ENCODE peak calls at places on chromosomes 13 and 19, in seven cellular contexts. N is fibroblast of lung, K is B cell, B is HFFc6, Y is upper lobe of right lung, J is left ventricle myocardium inferior, G is progenitor cell of endocrine pancreas. U is an unnamed sample.

GRCh38 chr13:27375686-27376326 is 48.6 kb upstream of the GTF3A start:
- DNase-seq in N (peak; percentile 52), K (peak; percentile 70), B (peak; percentile 52), Y (no peak), J (peak; percentile 46), G (peak; percentile 63), U (no peak)

GRCh38 chr19:663682-664117 is 686 bp upstream of the RNF126 start:
- DNase-seq in N (no peak), K (no peak), B (no peak), Y (no peak), J (no peak), G (no peak), U (no peak)

GRCh38 chr13:111518161-111518791 is 197.8 kb downstream of the TEX29 start:
- DNase-seq in N (no peak), K (no peak), B (no peak), Y (no peak), J (no peak), G (no peak), U (peak; percentile 56)

GRCh38 chr19:6103217-6103644 is 7.1 kb downstream of the RFX2 start:
- DNase-seq in N (peak; percentile 94), K (no peak), B (peak; percentile 95), Y (peak; percentile 79), J (peak; percentile 72), G (no peak), U (no peak)

GRCh38 chr13:105991622-105992254 is 543.7 kb downstream of the EFNB2 start:
- DNase-seq in N (peak; percentile 77), K (no peak), B (peak; percentile 41), Y (no peak), J (no peak), G (no peak), U (no peak)

GRCh38 chr13:100063333-100063732 is 25.6 kb upstream of the PCCA start:
- DNase-seq in N (no peak), K (no peak), B (no peak), Y (no peak), J (no peak), G (no peak), U (no peak)

GRCh38 chr19:38721977-38722773 is 22.1 kb downstream of the CAPN12 start:
- DNase-seq in N (no peak), K (no peak), B (no peak), Y (no peak), J (peak; percentile 71), G (peak; percentile 55), U (no peak)

GRCh38 chr19:2084993-2085720 is 11.0 kb downstream of the MOB3A start:
- DNase-seq in N (peak; percentile 46), K (peak; percentile 94), B (peak; percentile 28), Y (peak; percentile 88), J (peak; percentile 64), G (no peak), U (no peak)

GRCh38 chr19:44662686-44663085 is 8.6 kb upstream of the CEACAM19 start:
- DNase-seq in N (peak; percentile 61), K (no peak), B (no peak), Y (no peak), J (no peak), G (no peak), U (no peak)

GRCh38 chr19:51687791-51688664 is 5.1 kb upstream of the SPACA6 start:
- DNase-seq in N (peak; percentile 60), K (no peak), B (peak; percentile 60), Y (no peak), J (peak; percentile 74), G (no peak), U (peak; percentile 86)

GRCh38 chr19:15249912-15250634 is 17.8 kb upstream of the EPHX3 start:
- DNase-seq in N (peak; percentile 92), K (no peak), B (peak; percentile 87), Y (no peak), J (peak; percentile 65), G (no peak), U (peak; percentile 89)

GRCh38 chr13:99215466-99215865 is 14.8 kb downstream of the UBAC2 start:
- DNase-seq in N (no peak), K (no peak), B (no peak), Y (no peak), J (no peak), G (no peak), U (peak; percentile 60)

GRCh38 chr13:57933606-57934005 is 302.1 kb downstream of the PCDH17 start:
- DNase-seq in N (peak; percentile 31), K (no peak), B (no peak), Y (no peak), J (no peak), G (no peak), U (no peak)

GRCh38 chr13:44021422-44021821 is 141.7 kb downstream of the LACC1 start:
- DNase-seq in N (no peak), K (no peak), B (no peak), Y (no peak), J (no peak), G (no peak), U (no peak)

GRCh38 chr19:35013820-35014754 is 14.0 kb downstream of the GRAMD1A start:
- DNase-seq in N (no peak), K (no peak), B (no peak), Y (no peak), J (no peak), G (no peak), U (no peak)

DNA sequence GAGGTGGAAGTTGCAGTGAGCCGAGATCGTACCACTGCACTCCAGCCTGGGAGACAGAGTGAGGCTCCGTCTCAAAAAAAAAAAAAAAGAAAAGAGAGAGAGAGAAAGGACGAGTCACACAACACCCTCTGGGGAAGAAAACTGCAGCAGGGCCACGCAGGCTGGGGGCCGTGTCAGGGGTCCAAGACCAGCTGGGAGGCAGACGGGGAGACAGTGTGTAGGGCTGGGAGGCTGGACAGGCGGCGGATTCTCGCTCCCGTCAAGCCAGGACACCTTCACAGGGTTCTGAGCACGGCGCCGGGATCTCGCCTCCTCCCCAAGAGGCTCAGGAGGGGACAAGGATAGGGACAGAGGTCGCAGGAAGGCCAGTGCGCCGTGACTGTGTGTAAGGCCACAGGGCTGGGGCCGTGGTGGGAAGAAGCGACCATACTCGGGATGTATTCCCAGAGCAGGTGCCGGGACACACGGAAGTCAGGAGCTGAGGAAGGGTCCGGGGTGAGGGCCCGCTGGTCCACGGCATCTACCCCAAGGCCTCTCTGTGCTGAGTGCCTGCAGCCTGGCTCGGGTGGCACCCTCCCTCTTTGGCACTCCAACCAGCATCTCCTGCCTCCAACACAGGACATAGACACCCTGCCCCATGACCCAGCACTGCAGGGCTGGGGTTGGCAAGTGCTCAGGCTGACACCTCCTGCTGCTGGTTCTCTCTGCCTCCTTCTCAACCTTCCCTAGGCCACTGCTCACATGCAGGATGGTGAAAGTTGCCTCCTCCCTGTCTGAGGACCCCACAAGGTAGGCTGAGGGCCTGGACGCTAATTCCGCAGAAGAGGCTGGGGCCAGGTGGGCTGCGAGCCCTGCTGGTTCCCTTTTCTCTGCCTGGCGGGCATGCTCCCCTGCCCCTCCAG is 21.2 kb downstream of the ZNF787 start:
- DNase-seq in N (no peak), K (no peak), B (no peak), Y (no peak), J (no peak), G (no peak), U (no peak)
- TF ChIP-seq CTCF in N (no peak), K (no peak), B (no peak), Y (no peak), J (no peak), G (no peak), U (no peak)

DNA sequence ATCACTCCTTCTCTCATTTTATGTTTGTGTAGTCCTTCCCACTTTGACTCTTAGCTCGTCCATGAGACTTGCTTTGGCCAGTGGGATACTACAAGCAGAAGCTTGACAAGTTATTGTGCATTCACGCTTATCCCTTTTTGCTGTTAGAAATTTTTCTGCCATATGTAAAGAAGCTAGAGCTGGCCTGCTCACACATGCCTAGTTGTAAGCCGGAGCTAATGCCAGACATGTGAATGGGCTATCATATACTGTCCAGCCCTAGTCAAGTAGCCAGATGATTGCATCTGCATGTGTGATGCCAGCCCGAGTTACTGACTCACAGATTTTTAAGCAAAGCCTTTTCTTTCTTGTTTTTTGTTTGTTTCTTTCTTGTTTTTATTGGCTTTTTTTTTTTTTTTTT is 460.7 kb downstream of the TDRD3 start:
- DNase-seq in N (no peak), K (no peak), B (no peak), Y (no peak), J (no peak), G (no peak), U (no peak)
- TF ChIP-seq CTCF in N (no peak), K (no peak), B (no peak), Y (no peak), J (no peak), G (no peak), U (no peak)

DNA sequence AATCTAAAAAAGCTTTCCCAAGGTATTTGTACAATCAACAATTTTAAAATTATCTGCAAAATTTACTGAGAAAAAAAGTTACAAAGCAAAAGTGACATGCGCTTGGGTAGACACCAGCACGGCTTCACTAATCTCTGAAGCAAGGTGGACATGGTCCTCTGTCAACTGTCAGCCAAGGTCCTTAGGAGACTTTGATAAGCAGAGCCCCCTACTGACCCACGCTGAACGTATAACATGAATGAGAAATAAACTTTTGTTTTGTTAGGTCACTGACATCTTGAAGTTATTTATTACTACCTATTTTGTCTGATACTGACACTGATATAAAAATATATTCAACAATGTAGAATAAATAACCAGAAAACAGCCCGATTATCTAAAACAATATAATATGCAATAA is 100.7 kb upstream of the OBI1 start:
- DNase-seq in N (no peak), K (no peak), B (no peak), Y (no peak), J (no peak), G (no peak), U (no peak)
- TF ChIP-seq CTCF in N (no peak), K (no peak), B (no peak), Y (no peak), J (no peak), G (no peak), U (no peak)

DNA sequence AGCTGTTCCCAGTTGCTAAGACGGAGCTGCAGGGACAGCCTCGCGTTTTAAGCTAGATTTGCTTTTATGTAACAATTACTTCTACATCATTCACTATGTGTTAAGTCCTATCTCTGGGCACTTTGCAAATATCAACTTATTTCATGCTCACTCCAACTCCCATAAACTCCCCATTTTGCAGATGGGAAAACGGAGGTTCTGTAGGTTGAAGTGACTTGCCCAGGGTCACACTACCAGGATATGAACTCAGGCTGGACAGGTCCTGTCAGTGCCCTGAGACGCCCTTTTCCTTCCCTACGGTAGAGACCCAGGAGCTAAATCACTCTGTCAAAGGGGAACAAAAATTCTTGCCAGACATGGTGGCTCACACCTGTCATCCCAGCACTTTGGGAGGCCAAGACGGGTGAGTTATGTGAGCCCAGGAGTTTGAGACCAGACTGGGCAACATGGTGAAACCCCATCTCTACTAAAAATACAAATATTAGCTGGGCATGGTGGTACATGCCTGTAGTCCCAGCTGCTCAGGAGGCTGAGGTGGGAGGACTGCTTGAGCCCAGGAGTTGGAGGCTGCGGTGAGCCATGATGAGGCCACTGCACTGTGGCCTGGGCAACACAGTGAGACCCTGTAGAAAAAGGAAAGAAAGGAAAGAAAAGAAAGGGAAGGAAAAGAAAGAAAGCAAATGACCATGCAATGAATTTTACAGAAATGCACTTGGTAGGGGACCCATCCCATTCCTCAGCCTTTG is 14.5 kb upstream of the NFIC start:
- DNase-seq in N (no peak), K (no peak), B (no peak), Y (no peak), J (no peak), G (no peak), U (no peak)
- TF ChIP-seq CTCF in N (no peak), K (no peak), B (no peak), Y (no peak), J (no peak), G (no peak), U (no peak)

GRCh38 chr13:103431880-103432279 is 365.7 kb upstream of the SLC10A2 start:
- DNase-seq in N (no peak), K (no peak), B (no peak), Y (no peak), J (no peak), G (no peak), U (no peak)
- TF ChIP-seq CTCF in N (no peak), K (no peak), B (no peak), Y (no peak), J (no peak), G (no peak), U (no peak)

U was measured in osteocyte.